ENCODE peak calls at places on chromosomes 1 and 21, in five cellular contexts. B, D, N, L and U are unnamed samples.

GRCh38 chr1:119327066-119327435 is 41.5 kb upstream of the HAO2 start:
- DNase-seq in D (no peak), B (peak), L (no peak), N (no peak), U (no peak)

GRCh38 chr1:215071078-215071477 is 11.5 kb upstream of the KCNK2 start:
- DNase-seq in L (no peak), B (no peak), D (no peak), N (no peak), U (no peak)

GRCh38 chr21:37433441-37433840 is 66.9 kb downstream of the DYRK1A start:
- DNase-seq in L (no peak), N (no peak), B (no peak), D (no peak), U (no peak)

GRCh38 chr1:180863158-180863775 is 49.4 kb upstream of the KIAA1614 start:
- DNase-seq in D (peak), L (peak), B (no peak), N (no peak), U (no peak)

GRCh38 chr1:200317236-200317635 is 92.6 kb downstream of the ZNF281 start:
- DNase-seq in L (no peak), N (no peak), B (no peak), D (no peak), U (no peak)

GRCh38 chr1:65514083-65514482 is 93.6 kb downstream of the LEPR start:
- DNase-seq in L (no peak), B (no peak), N (no peak), D (no peak), U (no peak)

GRCh38 chr1:33502726-33503125 is 30.3 kb downstream of the ZSCAN20 start:
- DNase-seq in D (peak), B (no peak), L (no peak), N (no peak), U (no peak)

GRCh38 chr1:176243746-176244145 is 36.7 kb upstream of the COP1 start:
- DNase-seq in D (no peak), L (no peak), N (no peak), B (no peak), U (no peak)

GRCh38 chr1:210299501-210299900 is 29.2 kb upstream of the HHAT start:
- DNase-seq in L (peak), D (no peak), N (no peak), B (no peak), U (no peak)

GRCh38 chr1:2541619-2542246 is 11.7 kb upstream of the HES5 start:
- DNase-seq in N (peak), L (peak), B (no peak), D (no peak), U (no peak)

GRCh38 chr1:111488669-111489068 is 14.8 kb downstream of the ADORA3 start:
- DNase-seq in B (no peak), D (no peak), N (no peak), L (no peak), U (no peak)

GRCh38 chr1:111490220-111490619 is 13.2 kb downstream of the ADORA3 start:
- DNase-seq in D (no peak), B (no peak), L (no peak), N (no peak), U (no peak)

GRCh38 chr1:111486431-111486830 is 12.6 kb downstream of the C1orf162 start:
- DNase-seq in L (no peak), B (no peak), D (no peak), N (no peak), U (no peak)

GRCh38 chr1:111491070-111491469 is 12.4 kb downstream of the ADORA3 start:
- DNase-seq in N (no peak), D (no peak), L (no peak), B (no peak), U (no peak)

GRCh38 chr1:111489604-111490003 is 13.8 kb downstream of the ADORA3 start:
- DNase-seq in D (peak), N (no peak), B (no peak), L (no peak), U (no peak)
- TF ChIP-seq POLR2A in D (no peak), N (no peak), B (no peak), L (no peak), U (no peak)

GRCh38 chr21:36235058-36235582 is 78.5 kb downstream of the DOP1B start:
- DNase-seq in D (no peak), L (no peak), B (no peak), N (peak), U (no peak)

GRCh38 chr21:36239585-36239984 is 80.4 kb upstream of the MORC3 start:
- DNase-seq in D (no peak), N (peak), L (no peak), B (no peak), U (no peak)

GRCh38 chr21:36237441-36237840 is 80.8 kb downstream of the DOP1B start:
- DNase-seq in B (no peak), L (no peak), D (no peak), N (no peak), U (no peak)

GRCh38 chr21:36232641-36233040 is 76.0 kb downstream of the DOP1B start:
- DNase-seq in L (peak), D (no peak), N (peak), B (no peak), U (no peak)

GRCh38 chr21:36236052-36236730 is 79.6 kb downstream of the DOP1B start:
- DNase-seq in B (no peak), N (peak), L (no peak), D (no peak), U (no peak)
- TF ChIP-seq POLR2A in B (no peak), N (no peak), L (no peak), D (no peak), U (no peak)

DNA sequence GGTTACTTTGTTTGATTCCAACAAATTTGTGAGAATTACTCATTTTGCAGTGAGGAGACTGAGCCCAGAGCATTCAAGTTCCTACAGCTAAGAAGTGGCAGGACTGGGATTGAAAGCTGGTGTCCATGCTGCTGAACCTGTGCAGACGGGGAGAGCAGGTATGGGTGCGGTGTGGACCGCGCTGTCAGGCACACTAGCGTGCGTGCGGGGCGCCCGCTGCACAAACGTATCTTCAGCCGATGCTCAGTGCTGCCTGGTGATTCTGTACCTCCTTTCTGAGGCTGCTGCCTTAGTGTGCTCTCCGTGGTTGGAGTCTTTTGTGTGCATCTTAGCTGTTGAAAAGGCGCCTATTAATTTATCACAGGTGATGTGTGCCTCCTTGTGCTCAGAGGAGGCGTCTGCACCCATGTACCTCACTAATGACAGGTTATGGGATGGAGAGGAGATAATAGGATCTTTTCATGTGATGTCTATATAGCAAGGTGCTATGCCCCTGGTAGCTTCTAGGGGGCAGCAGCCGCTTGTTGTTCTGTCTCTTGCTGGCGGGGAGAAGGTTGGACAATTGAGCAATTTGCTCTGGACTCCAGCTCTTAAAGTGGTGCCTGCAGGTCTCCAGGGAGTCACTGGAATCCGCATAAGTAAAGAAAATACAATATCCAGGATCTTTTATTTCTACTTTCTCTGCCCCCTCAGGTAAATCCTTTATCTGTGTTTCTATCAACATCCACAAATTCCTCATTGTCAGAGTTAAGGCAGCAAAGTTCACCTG is 32.5 kb downstream of the PEX14 start:
- DNase-seq in N (peak), B (peak), L (peak), D (peak), U (peak)
- TF ChIP-seq POLR2A in N (no peak), B (no peak), L (no peak), D (no peak), U (no peak)

GRCh38 chr1:235079443-235079967 is 49.1 kb downstream of the TOMM20 start:
- DNase-seq in B (no peak), N (peak), D (no peak), L (peak), U (no peak)
- TF ChIP-seq POLR2A in B (peak), N (no peak), D (no peak), L (no peak), U (no peak)

DNA sequence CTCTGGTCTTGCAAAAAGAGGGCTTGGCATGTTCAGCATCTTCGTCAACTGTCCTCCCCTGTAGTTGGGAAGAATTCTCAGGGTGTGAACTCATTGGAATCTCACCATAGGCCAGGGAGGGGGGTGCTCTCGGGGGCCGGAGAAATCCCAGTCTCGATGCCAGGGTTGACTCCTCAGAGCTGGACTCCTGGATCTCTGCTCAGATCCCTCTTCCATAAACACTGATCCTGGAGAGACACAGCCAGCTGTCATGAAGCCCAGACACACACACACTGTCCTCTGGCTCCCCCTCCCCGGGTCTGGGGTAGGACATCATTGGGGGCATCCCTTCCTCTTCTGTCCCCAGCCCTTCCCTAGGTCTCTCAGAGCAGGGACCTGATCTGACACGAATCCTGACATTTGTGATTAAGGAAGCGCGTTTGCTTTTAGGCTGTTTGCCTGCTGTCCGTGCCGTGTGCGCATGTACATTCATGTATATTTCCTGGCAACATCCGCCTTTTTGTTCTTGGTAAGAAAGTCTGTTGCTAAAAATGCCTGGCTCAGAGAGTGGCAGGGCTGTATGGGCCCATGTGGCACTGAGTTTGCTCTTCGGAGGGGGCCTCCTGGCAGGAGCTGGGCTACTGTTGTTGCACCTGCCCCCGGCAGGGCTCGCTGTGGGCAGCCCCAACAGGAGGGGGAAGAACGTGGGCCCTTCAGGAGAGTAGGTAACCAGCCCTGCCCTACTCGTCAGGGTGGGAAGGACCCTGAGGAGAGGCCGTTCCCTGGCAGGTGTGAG is 45.4 kb upstream of the SELENON start:
- DNase-seq in D (no peak), B (no peak), L (peak), N (no peak), U (no peak)
- TF ChIP-seq POLR2A in D (no peak), B (no peak), L (no peak), N (no peak), U (no peak)

GRCh38 chr1:38859561-38860463 is at the start of gene RRAGC:
- DNase-seq in D (peak), B (peak), N (peak), L (peak), U (peak)
- TF ChIP-seq POLR2A in D (peak), B (peak), N (no peak), L (peak), U (peak)

GRCh38 chr1:171743014-171743870 is 1.4 kb upstream of the VAMP4 start:
- DNase-seq in L (peak), B (no peak), N (no peak), D (no peak), U (peak)
- TF ChIP-seq POLR2A in L (no peak), B (peak), N (no peak), D (no peak), U (no peak)